ENCODE peak calls at places on chromosomes 16 and 17, in five cellular contexts. C, L, W, K and F are unnamed samples.

GRCh38 chr16:13039526-13039925 is 138.1 kb downstream of the SHISA9 start:
- DNase-seq in W (no peak), C (no peak), K (no peak), L (no peak), F (no peak)

GRCh38 chr16:84107921-84108320 is 8.8 kb downstream of the MBTPS1 start:
- DNase-seq in L (no peak), W (no peak), K (no peak), C (no peak), F (no peak)

GRCh38 chr17:17591408-17592265 is at the start of gene PEMT:
- DNase-seq in W (peak; percentile 97), L (peak; percentile 86), C (peak; percentile 98), K (peak; percentile 98), F (peak; percentile 98)

GRCh38 chr17:49015179-49015923 is 18.2 kb downstream of the IGF2BP1 start:
- DNase-seq in W (no peak), C (no peak), K (no peak), L (no peak), F (no peak)

GRCh38 chr17:39251997-39252396 is 26.3 kb upstream of the STAC2 start:
- DNase-seq in C (no peak), K (no peak), L (no peak), W (no peak), F (no peak)

GRCh38 chr17:57138956-57139576 is 54.0 kb downstream of the AKAP1 start:
- DNase-seq in W (no peak), K (no peak), L (no peak), C (no peak), F (no peak)

GRCh38 chr17:31313982-31314787 is at the start of gene EVI2B:
- DNase-seq in W (no peak), K (no peak), L (no peak), C (no peak), F (no peak)

GRCh38 chr16:89593841-89594240 is 18.3 kb downstream of the CPNE7 start:
- DNase-seq in C (no peak), K (no peak), W (no peak), L (no peak), F (no peak)

GRCh38 chr17:53499277-53499676 is 323.4 kb upstream of the KIF2B start:
- DNase-seq in L (no peak), K (no peak), W (no peak), C (no peak), F (no peak)

GRCh38 chr16:77585852-77586251 is 136.5 kb upstream of the NUDT7 start:
- DNase-seq in L (no peak), C (no peak), W (no peak), K (peak; percentile 92), F (no peak)

GRCh38 chr17:48445248-48445620 is 15.2 kb upstream of the SKAP1 start:
- DNase-seq in K (no peak), W (no peak), L (no peak), C (no peak), F (no peak)

GRCh38 chr16:80620656-80621605 is 80.1 kb downstream of the DYNLRB2 start:
- DNase-seq in L (no peak), K (no peak), W (no peak), C (no peak), F (no peak)

GRCh38 chr17:8467527-8467926 is 31.8 kb downstream of the NDEL1 start:
- DNase-seq in W (no peak), K (no peak), L (no peak), C (no peak), F (no peak)

GRCh38 chr16:3716831-3717234 is 491 bp downstream of the TRAP1 start:
- DNase-seq in C (peak; percentile 52), W (no peak), K (no peak), L (no peak), F (no peak)

GRCh38 chr17:73711184-73711583 is 66.9 kb upstream of the SDK2 start:
- DNase-seq in C (no peak), K (no peak), W (no peak), L (no peak), F (no peak)

GRCh38 chr16:81901483-81901882 is 109.8 kb downstream of the SDR42E1 start:
- DNase-seq in K (no peak), C (no peak), L (no peak), W (no peak), F (no peak)

GRCh38 chr16:15899538-15900100 is 11.2 kb upstream of the CEP20 start:
- DNase-seq in W (no peak), L (no peak), K (peak; percentile 96), C (peak; percentile 53), F (no peak)

GRCh38 chr17:60153606-60154355 is 4.0 kb downstream of the CA4 start:
- DNase-seq in L (no peak), W (no peak), K (no peak), C (peak; percentile 24), F (peak; percentile 69)

GRCh38 chr17:60534010-60534555 is 8.0 kb upstream of the APPBP2 start:
- DNase-seq in W (no peak), K (no peak), C (no peak), L (no peak), F (no peak)

GRCh38 chr17:78000351-78000750 is 41.8 kb downstream of the TNRC6C start:
- DNase-seq in W (no peak), K (peak; percentile 27), L (no peak), C (no peak), F (no peak)

GRCh38 chr17:49518346-49519078 is 23.4 kb downstream of the NGFR start:
- DNase-seq in W (no peak), L (no peak), K (no peak), C (no peak), F (no peak)

GRCh38 chr17:45809484-45809883 is 25.4 kb downstream of the CRHR1 start:
- DNase-seq in C (no peak), W (no peak), L (no peak), K (no peak), F (no peak)

GRCh38 chr16:67013823-67014640 is 14.9 kb upstream of the CBFB start:
- DNase-seq in W (peak; percentile 70), K (no peak), C (peak; percentile 79), L (peak; percentile 58), F (peak; percentile 92)

GRCh38 chr17:80036715-80037477 is 454 bp downstream of the CCDC40 start:
- DNase-seq in W (no peak), K (no peak), L (peak; percentile 76), C (peak; percentile 64), F (no peak)

GRCh38 chr17:60659156-60659555 is 18.5 kb upstream of the BCAS3 start:
- DNase-seq in K (no peak), C (no peak), L (no peak), W (no peak), F (no peak)

DNA sequence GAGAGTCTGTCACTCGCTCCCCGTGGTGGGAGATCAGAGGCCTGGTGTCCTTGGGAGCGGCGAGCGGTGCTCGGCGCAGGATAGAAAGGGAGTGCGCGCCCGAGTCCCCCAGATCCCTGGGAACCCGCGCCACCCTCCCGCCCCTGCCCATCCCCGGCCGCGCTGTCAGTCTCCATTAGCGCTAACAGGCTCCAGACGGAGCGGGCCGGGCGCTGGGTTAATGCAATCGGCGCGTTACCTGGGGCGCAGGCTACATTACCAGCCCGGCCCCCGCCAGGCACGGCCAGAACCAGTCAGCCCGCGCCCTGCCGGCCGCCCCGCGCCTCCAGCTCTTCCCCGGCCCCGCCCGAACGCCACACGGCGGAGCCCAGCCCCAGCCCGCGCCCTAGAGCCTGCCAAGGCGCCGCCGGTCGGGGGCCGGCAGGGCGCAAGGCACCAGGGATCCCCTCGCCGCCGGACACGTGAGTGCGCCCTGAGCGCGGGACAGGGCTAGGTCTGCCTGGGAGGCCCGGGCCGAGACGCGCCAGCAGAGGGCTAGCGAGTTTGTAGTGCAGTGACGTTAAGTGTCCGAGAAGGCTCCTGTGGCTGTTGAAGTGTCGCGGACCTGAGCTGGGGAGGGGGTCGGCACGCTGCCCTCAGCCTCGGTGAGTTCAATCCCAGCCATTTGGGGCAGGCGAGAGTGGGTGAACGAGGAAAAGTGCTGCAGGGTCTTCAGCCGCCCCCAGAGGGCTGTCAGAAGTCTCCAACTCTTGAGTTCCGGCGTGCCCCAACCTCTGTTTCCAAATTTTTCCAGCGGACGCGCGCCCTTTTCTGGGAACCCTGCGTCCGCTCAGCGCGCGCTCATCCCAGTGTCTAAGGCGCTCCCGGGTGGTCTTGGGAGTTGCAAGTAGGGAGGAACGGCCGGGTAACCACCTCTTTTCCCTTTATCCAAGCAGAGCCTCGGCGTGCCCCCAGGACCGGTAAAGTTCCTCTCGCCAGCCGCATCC is at the start of gene SLC6A2:
- DNase-seq in C (no peak), K (no peak), L (peak; percentile 18), W (no peak), F (no peak)
- TF ChIP-seq CTCF in C (no peak), K (no peak), L (no peak), W (no peak), F (peak; percentile 34)

GRCh38 chr16:50634947-50635346 is 46.2 kb downstream of the SNX20 start:
- DNase-seq in C (no peak), L (no peak), W (no peak), K (no peak), F (no peak)
- TF ChIP-seq CTCF in C (no peak), L (no peak), W (no peak), K (no peak), F (no peak)

GRCh38 chr16:9337262-9338032 is 246.0 kb downstream of the HAPSTR1 start:
- DNase-seq in C (no peak), L (no peak), W (no peak), K (no peak), F (no peak)

GRCh38 chr16:9334091-9334490 is 242.6 kb downstream of the HAPSTR1 start:
- DNase-seq in W (no peak), C (no peak), L (no peak), K (no peak), F (no peak)

GRCh38 chr16:9340402-9341095 is 249.1 kb downstream of the HAPSTR1 start:
- DNase-seq in K (no peak), L (no peak), W (no peak), C (no peak), F (no peak)

GRCh38 chr16:9338068-9338467 is 246.6 kb downstream of the HAPSTR1 start:
- DNase-seq in L (no peak), K (no peak), C (no peak), W (no peak), F (no peak)

DNA sequence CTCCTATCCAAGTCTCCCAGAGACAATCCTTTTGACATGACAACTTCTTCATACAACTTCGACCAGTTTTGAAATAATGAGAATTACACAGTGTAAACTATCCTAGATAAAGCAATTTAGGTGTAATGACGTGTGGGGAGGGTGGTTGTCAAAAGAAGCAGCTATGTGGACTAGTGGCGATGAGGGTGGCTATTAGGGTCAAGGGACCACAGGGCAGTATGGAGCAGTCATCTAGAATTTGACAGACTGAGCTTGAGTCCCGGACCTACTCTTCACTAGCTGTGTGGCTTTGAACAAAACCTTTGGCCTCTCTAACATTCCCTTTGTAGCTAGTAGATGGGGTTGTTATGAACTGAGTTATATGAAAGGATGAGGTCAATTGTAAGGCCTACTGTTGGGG is 247.1 kb downstream of the HAPSTR1 start:
- DNase-seq in W (no peak), K (no peak), C (no peak), L (no peak), F (no peak)
- TF ChIP-seq CTCF in W (no peak), K (no peak), C (no peak), L (no peak), F (no peak)

DNA sequence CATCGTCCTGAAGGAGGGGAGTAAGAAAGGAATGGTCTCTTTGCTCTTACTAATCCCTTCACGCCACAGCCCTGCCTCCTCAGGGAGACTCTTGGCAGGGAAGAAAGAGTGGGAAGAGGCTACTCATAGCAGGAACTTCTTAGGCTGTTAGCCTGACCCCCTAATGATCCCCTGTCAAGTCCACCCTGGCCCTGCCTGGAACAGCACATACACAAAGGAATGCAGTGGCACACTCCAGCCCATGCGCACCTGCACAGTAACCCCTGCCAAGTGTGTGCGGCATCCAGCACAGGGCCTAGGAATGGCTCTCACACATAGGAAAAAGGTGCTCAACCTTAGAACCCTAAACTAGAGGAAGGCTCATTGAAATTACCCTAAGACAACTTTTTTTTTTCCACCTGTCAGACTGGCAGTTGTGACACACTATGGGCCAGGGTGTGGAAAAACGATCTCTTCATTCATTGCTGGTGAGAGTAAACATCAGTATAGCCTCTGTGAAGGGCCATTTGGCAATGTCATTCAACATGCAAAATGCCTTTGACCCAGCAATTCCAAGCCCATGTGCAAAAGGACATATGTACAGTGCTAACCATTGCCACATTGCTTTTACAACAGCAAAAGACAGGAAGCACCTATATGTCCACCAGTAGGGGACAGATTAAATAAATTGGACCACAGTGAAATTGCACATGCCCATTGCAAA is 50.1 kb downstream of the PIMREG start:
- DNase-seq in L (no peak), C (peak; percentile 44), K (no peak), W (no peak), F (peak; percentile 40)
- TF ChIP-seq CTCF in L (no peak), C (no peak), K (no peak), W (no peak), F (no peak)